ENCODE peak calls at places on chromosomes 11 and 22, in six cellular contexts. One of them, this sample, is unnamed.

GRCh38 chr11:46845440-46845739 is 690 bp downstream of the CKAP5 start:
- DNase-seq in HEK293T: no peak
- DNase-seq in T-cell: no peak
- DNase-seq in PC-9: no peak
- DNase-seq in effector CD4-positive, alpha-beta T cell: no peak
- DNase-seq in nephron progenitor cell: no peak
- DNase-seq in this sample: no peak

GRCh38 chr11:109729761-109730160 is 307.8 kb downstream of the C11orf87 start:
- DNase-seq in HEK293T: no peak
- DNase-seq in T-cell: no peak
- DNase-seq in PC-9: no peak
- DNase-seq in effector CD4-positive, alpha-beta T cell: no peak
- DNase-seq in nephron progenitor cell: no peak
- DNase-seq in this sample: no peak

GRCh38 chr11:71120346-71120963 is 131.9 kb downstream of the SHANK2 start:
- DNase-seq in HEK293T: peak; percentile 33
- DNase-seq in T-cell: no peak
- DNase-seq in PC-9: peak; percentile 57
- DNase-seq in effector CD4-positive, alpha-beta T cell: no peak
- DNase-seq in nephron progenitor cell: peak; percentile 50
- DNase-seq in this sample: no peak

GRCh38 chr11:22371188-22371587 is 33.0 kb downstream of the SLC17A6 start:
- DNase-seq in HEK293T: no peak
- DNase-seq in T-cell: no peak
- DNase-seq in PC-9: no peak
- DNase-seq in effector CD4-positive, alpha-beta T cell: no peak
- DNase-seq in nephron progenitor cell: no peak
- DNase-seq in this sample: no peak

GRCh38 chr11:64809781-64810241 is 540 bp downstream of the MEN1 start:
- DNase-seq in HEK293T: peak; percentile 36
- DNase-seq in T-cell: no peak
- DNase-seq in PC-9: peak; percentile 59
- DNase-seq in effector CD4-positive, alpha-beta T cell: no peak
- DNase-seq in nephron progenitor cell: peak; percentile 71
- DNase-seq in this sample: peak; percentile 31

GRCh38 chr22:36221799-36222751 is 17.3 kb downstream of the APOL2 start:
- DNase-seq in HEK293T: peak; percentile 71
- DNase-seq in T-cell: no peak
- DNase-seq in PC-9: no peak
- DNase-seq in effector CD4-positive, alpha-beta T cell: peak; percentile 26
- DNase-seq in nephron progenitor cell: peak; percentile 60
- DNase-seq in this sample: peak; percentile 60

GRCh38 chr11:70462818-70463477 is 64.6 kb downstream of the CTTN start:
- DNase-seq in HEK293T: no peak
- DNase-seq in T-cell: no peak
- DNase-seq in PC-9: peak; percentile 27
- DNase-seq in effector CD4-positive, alpha-beta T cell: no peak
- DNase-seq in nephron progenitor cell: no peak
- DNase-seq in this sample: no peak

GRCh38 chr11:100892886-100893285 is 205.8 kb downstream of the ARHGAP42 start:
- DNase-seq in HEK293T: no peak
- DNase-seq in T-cell: no peak
- DNase-seq in PC-9: no peak
- DNase-seq in effector CD4-positive, alpha-beta T cell: no peak
- DNase-seq in nephron progenitor cell: no peak
- DNase-seq in this sample: no peak

GRCh38 chr11:19868871-19869270 is 156.2 kb downstream of the NAV2 start:
- DNase-seq in HEK293T: no peak
- DNase-seq in T-cell: no peak
- DNase-seq in PC-9: no peak
- DNase-seq in effector CD4-positive, alpha-beta T cell: no peak
- DNase-seq in nephron progenitor cell: no peak
- DNase-seq in this sample: no peak

GRCh38 chr11:15716550-15716949 is 601.8 kb downstream of the INSC start:
- DNase-seq in HEK293T: no peak
- DNase-seq in T-cell: no peak
- DNase-seq in PC-9: no peak
- DNase-seq in effector CD4-positive, alpha-beta T cell: no peak
- DNase-seq in nephron progenitor cell: no peak
- DNase-seq in this sample: no peak

GRCh38 chr22:31212783-31213626 is 907 bp downstream of the LIMK2 start:
- DNase-seq in HEK293T: no peak
- DNase-seq in T-cell: no peak
- DNase-seq in PC-9: no peak
- DNase-seq in effector CD4-positive, alpha-beta T cell: no peak
- DNase-seq in nephron progenitor cell: no peak
- DNase-seq in this sample: no peak